ENCODE peak calls at places on chromosomes 4 and X, in five cellular contexts. K is naive thymus-derived CD4-positive, alpha-beta T cell; S is GM23338; T is ovary; D is heart right ventricle. M is an unnamed sample.

GRCh38 chr4:57132746-57133142 is 22.6 kb upstream of the IGFBP7 start:
- DNase-seq in K (no peak), S (no peak), T (no peak), D (no peak), M (no peak)

GRCh38 chr4:101288365-101289145 is 58.8 kb downstream of the PPP3CA start:
- DNase-seq in K (no peak), S (peak; percentile 34), T (no peak), D (no peak), M (no peak)

GRCh38 chrX:153519569-153520285 is 2.3 kb downstream of the ATP2B3 start:
- DNase-seq in K (no peak), S (no peak), T (no peak), D (no peak), M (no peak)

GRCh38 chr4:135225551-135225950 is 1024.0 kb upstream of the PABPC4L start:
- DNase-seq in K (no peak), S (no peak), T (no peak), D (no peak), M (no peak)

GRCh38 chr4:70600305-70600704 is 8.2 kb downstream of the AMBN start:
- DNase-seq in K (no peak), S (no peak), T (no peak), D (no peak), M (no peak)

GRCh38 chrX:63784346-63784901 is 590 bp downstream of the ARHGEF9 start:
- DNase-seq in K (no peak), S (no peak), T (peak; percentile 28), D (peak; percentile 5), M (no peak)

GRCh38 chr4:53055716-53056413 is 193.7 kb downstream of the RASL11B start:
- DNase-seq in K (no peak), S (no peak), T (no peak), D (no peak), M (no peak)

GRCh38 chr4:24729041-24729730 is 66.2 kb upstream of the SOD3 start:
- DNase-seq in K (no peak), S (no peak), T (no peak), D (no peak), M (no peak)

GRCh38 chrX:116436358-116436816 is at the start of gene SLC6A14:
- DNase-seq in K (no peak), S (no peak), T (no peak), D (no peak), M (no peak)

GRCh38 chrX:44621088-44621487 is 78.4 kb upstream of the FUNDC1 start:
- DNase-seq in K (no peak), S (no peak), T (no peak), D (no peak), M (no peak)

GRCh38 chr4:96355414-96355813 is 515.5 kb downstream of the PDHA2 start:
- DNase-seq in K (no peak), S (no peak), T (no peak), D (no peak), M (no peak)

GRCh38 chr4:92969650-92970370 is 666.0 kb downstream of the GRID2 start:
- DNase-seq in K (no peak), S (no peak), T (no peak), D (no peak), M (no peak)

GRCh38 chr4:2809610-2810180 is 16.8 kb downstream of the SH3BP2 start:
- DNase-seq in K (no peak), S (no peak), T (no peak), D (peak; percentile 69), M (no peak)

GRCh38 chr4:182478475-182478874 is 235.3 kb downstream of the TENM3 start:
- DNase-seq in K (peak; percentile 30), S (peak; percentile 82), T (no peak), D (no peak), M (no peak)

GRCh38 chr4:174714393-174715211 is 114.4 kb downstream of the GLRA3 start:
- DNase-seq in K (no peak), S (peak; percentile 79), T (no peak), D (no peak), M (peak; percentile 27)

GRCh38 chrX:101117701-101118100 is 19.7 kb downstream of the CENPI start:
- DNase-seq in K (no peak), S (no peak), T (no peak), D (no peak), M (no peak)

GRCh38 chr4:174496631-174497442 is 25.5 kb downstream of the HPGD start:
- DNase-seq in K (peak; percentile 9), S (no peak), T (no peak), D (no peak), M (no peak)

GRCh38 chr4:19850909-19851308 is 400.8 kb upstream of the SLIT2 start:
- DNase-seq in K (no peak), S (no peak), T (no peak), D (no peak), M (no peak)

GRCh38 chr4:145602129-145602760 is 16.9 kb upstream of the MMAA start:
- DNase-seq in K (no peak), S (no peak), T (no peak), D (no peak), M (no peak)

GRCh38 chr4:38889143-38889542 is 21.5 kb downstream of the FAM114A1 start:
- DNase-seq in K (no peak), S (no peak), T (no peak), D (no peak), M (no peak)

GRCh38 chrX:110418857-110419249 is 60.2 kb downstream of the RTL9 start:
- DNase-seq in K (no peak), S (no peak), T (no peak), D (no peak), M (no peak)

GRCh38 chrX:45508459-45508858 is 307.8 kb upstream of the DIPK2B start:
- DNase-seq in K (no peak), S (no peak), T (no peak), D (no peak), M (no peak)

GRCh38 chr4:44988011-44988410 is 261.7 kb upstream of the GNPDA2 start:
- DNase-seq in K (no peak), S (no peak), T (no peak), D (no peak), M (no peak)

GRCh38 chr4:99856166-99856565 is 38.1 kb downstream of the LAMTOR3 start:
- DNase-seq in K (no peak), S (no peak), T (no peak), D (no peak), M (no peak)

GRCh38 chr4:119750771-119751170 is 122.2 kb upstream of the PDE5A start:
- DNase-seq in K (no peak), S (no peak), T (no peak), D (no peak), M (no peak)

GRCh38 chr4:153534792-153535629 is 68.9 kb downstream of the TMEM131L start:
- DNase-seq in K (no peak), S (no peak), T (no peak), D (no peak), M (no peak)
- H3K4me1 ChIP-seq in K (peaks cover 88% of the 10 kb centered on the region), S (peaks cover 63% of the 10 kb centered on the region), T (peaks cover 8% of the 10 kb centered on the region), D (peaks cover 96% of the 10 kb centered on the region), M (peaks cover 88% of the 10 kb centered on the region)

DNA sequence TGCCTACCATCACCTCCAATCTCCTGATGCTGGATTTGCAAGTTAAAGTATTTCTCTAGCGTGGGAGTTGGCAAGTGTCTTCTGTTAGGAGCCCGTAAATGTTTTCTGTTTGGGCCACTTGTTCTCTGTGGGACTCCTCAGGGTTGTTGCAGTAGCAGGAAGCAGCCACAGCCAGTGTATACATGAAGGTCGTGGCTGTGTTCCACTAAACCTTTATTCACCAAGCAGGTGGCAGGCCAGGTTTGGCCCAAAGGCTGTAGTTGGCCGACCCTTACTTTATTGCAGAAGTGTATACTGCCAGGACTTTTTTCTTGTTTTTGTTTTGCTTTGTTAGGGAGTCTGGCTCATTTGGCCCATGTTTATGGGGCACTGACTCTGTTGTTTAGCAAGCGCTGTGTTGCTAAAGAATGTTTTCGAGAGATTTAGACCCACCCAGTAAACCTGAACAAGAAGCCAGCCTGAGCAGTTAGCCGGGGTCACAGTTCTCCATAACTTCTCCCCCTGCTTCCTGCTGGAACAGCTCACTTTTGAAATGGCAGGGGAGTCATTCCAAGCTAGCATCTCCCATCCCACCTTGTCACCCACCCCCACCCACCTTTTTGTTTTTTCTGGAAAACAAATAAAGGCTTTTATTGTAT is 58.8 kb downstream of the SHROOM2 start:
- DNase-seq in K (no peak), S (no peak), T (no peak), D (no peak), M (no peak)
- H3K27ac ChIP-seq in K (no peak overlapping the region), S (no peak overlapping the region), T (no peak overlapping the region), D (no peak overlapping the region), M (no peak overlapping the region)

DNA sequence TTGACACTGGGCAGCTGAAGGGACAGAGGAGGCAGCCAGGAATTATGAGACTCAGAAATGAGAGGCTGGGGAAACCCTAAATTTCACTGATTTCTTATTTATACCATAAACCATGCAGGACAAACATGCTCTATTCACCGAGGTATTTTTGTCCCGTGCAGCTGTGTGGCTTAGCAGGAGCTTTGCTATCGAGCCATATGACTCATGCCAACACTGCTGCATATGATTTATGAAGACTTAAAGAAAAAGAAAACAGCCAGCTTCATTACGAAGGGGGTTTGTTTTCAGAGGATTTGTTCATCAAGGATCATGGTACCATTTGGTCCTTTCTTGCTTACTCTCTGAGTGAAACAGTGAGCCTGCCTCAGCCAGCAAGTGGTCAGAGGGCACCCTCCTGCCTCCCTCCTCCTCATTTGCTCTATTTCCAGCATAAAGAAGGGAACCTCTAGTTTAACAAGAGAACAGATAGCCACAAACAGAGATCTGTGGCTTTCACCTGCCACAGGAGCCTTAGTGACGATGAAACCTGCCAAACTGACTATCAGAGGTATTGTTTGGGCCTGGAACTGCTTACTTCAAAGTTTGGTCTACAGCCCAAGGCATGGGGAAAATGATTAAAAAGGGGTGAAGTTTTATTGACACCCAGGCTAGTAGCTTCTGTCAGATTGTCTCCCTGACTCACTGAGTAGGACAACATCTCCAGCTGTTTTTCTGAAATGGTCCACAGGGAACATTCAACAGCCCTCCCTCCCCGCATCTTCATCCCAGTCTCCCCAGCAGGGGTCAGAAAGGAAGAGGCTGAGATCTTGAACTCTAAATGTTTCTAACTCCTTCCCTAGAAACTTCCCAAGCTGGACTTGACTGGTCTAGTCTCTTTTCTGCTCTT is 80.1 kb upstream of the MAML3 start:
- DNase-seq in K (no peak), S (no peak), T (no peak), D (no peak), M (no peak)
- H3K4me3 ChIP-seq in K (no peak overlapping the region), S (no peak overlapping the region), T (no peak overlapping the region), D (no peak overlapping the region), M (no peak overlapping the region)

DNA sequence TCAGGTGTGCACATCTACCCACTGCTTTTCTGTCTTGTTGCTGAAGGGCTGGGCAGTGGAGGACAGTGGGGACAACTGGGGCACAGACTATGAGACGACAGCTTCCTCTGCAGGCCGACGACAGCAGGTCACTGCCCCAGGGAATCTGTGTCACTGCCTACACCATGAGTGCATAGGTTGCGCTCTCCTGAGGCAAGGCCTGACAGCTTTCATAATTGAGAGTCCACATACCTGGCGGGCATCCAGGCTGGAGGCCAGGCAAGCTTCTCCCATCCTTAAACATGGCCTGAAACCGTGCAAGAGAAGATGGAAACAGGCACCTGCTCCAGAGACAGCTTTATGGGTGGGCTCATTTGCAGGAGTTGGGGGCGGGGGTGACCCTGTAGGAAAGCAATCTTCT is 3.0 kb downstream of the ANOS1 start:
- DNase-seq in K (no peak), S (no peak), T (no peak), D (no peak), M (no peak)
- H3K4me1 ChIP-seq in K (no peaks in the 10 kb centered on the region), S (peaks cover 33% of the 10 kb centered on the region), T (peaks cover 2% of the 10 kb centered on the region), D (peaks cover 3% of the 10 kb centered on the region), M (no peaks in the 10 kb centered on the region)